ENCODE peak calls at places on chromosomes 13 and 19, in five cellular contexts. One of them, this sample, is unnamed.

GRCh38 chr13:33761744-33762143 is 56.2 kb upstream of the RFC3 start:
- DNase-seq in GM12865: no peak
- DNase-seq in effector memory CD4-positive, alpha-beta T cell: no peak
- DNase-seq in stimulated activated CD4-positive, alpha-beta T cell treated with anti-CD3 and anti-CD28 coated beads, TNF-alpha, amount 100 ng/mL, for 48 hours: no peak
- DNase-seq in iris pigment epithelial cell: peak
- DNase-seq in this sample: peak

GRCh38 chr13:52159159-52159982 is at the start of gene NEK3:
- DNase-seq in effector memory CD4-positive, alpha-beta T cell: peak
- DNase-seq in GM12865: peak
- DNase-seq in iris pigment epithelial cell: peak
- DNase-seq in stimulated activated CD4-positive, alpha-beta T cell treated with anti-CD3 and anti-CD28 coated beads, TNF-alpha, amount 100 ng/mL, for 48 hours: peak
- DNase-seq in this sample: peak

GRCh38 chr19:58513694-58514563 is 2.1 kb upstream of the SLC27A5 start:
- DNase-seq in stimulated activated CD4-positive, alpha-beta T cell treated with anti-CD3 and anti-CD28 coated beads, TNF-alpha, amount 100 ng/mL, for 48 hours: peak
- DNase-seq in iris pigment epithelial cell: peak
- DNase-seq in effector memory CD4-positive, alpha-beta T cell: peak
- DNase-seq in GM12865: peak
- DNase-seq in this sample: peak

GRCh38 chr19:47124937-47125668 is 5.5 kb upstream of the SAE1 start:
- DNase-seq in iris pigment epithelial cell: peak
- DNase-seq in effector memory CD4-positive, alpha-beta T cell: no peak
- DNase-seq in stimulated activated CD4-positive, alpha-beta T cell treated with anti-CD3 and anti-CD28 coated beads, TNF-alpha, amount 100 ng/mL, for 48 hours: no peak
- DNase-seq in GM12865: peak
- DNase-seq in this sample: peak

GRCh38 chr13:81540777-81541176 is 1199.9 kb upstream of the SPRY2 start:
- DNase-seq in stimulated activated CD4-positive, alpha-beta T cell treated with anti-CD3 and anti-CD28 coated beads, TNF-alpha, amount 100 ng/mL, for 48 hours: no peak
- DNase-seq in effector memory CD4-positive, alpha-beta T cell: no peak
- DNase-seq in iris pigment epithelial cell: peak
- DNase-seq in GM12865: no peak
- DNase-seq in this sample: peak

GRCh38 chr13:76672422-76672821 is 213.8 kb downstream of the KCTD12 start:
- DNase-seq in effector memory CD4-positive, alpha-beta T cell: no peak
- DNase-seq in stimulated activated CD4-positive, alpha-beta T cell treated with anti-CD3 and anti-CD28 coated beads, TNF-alpha, amount 100 ng/mL, for 48 hours: no peak
- DNase-seq in GM12865: no peak
- DNase-seq in iris pigment epithelial cell: peak
- DNase-seq in this sample: no peak

GRCh38 chr13:20566424-20566916 is 487 bp upstream of the IFT88 start:
- DNase-seq in stimulated activated CD4-positive, alpha-beta T cell treated with anti-CD3 and anti-CD28 coated beads, TNF-alpha, amount 100 ng/mL, for 48 hours: peak
- DNase-seq in iris pigment epithelial cell: peak
- DNase-seq in GM12865: no peak
- DNase-seq in effector memory CD4-positive, alpha-beta T cell: no peak
- DNase-seq in this sample: no peak

GRCh38 chr19:56270676-56271075 is 1.9 kb upstream of the EDDM13 start:
- DNase-seq in iris pigment epithelial cell: no peak
- DNase-seq in GM12865: no peak
- DNase-seq in effector memory CD4-positive, alpha-beta T cell: no peak
- DNase-seq in stimulated activated CD4-positive, alpha-beta T cell treated with anti-CD3 and anti-CD28 coated beads, TNF-alpha, amount 100 ng/mL, for 48 hours: no peak
- DNase-seq in this sample: no peak

GRCh38 chr13:79898996-79899395 is 418.0 kb downstream of the NDFIP2 start:
- DNase-seq in GM12865: no peak
- DNase-seq in iris pigment epithelial cell: peak
- DNase-seq in stimulated activated CD4-positive, alpha-beta T cell treated with anti-CD3 and anti-CD28 coated beads, TNF-alpha, amount 100 ng/mL, for 48 hours: no peak
- DNase-seq in effector memory CD4-positive, alpha-beta T cell: no peak
- DNase-seq in this sample: no peak

GRCh38 chr19:12913011-12913561 is 6.0 kb downstream of the SYCE2 start:
- DNase-seq in effector memory CD4-positive, alpha-beta T cell: no peak
- DNase-seq in stimulated activated CD4-positive, alpha-beta T cell treated with anti-CD3 and anti-CD28 coated beads, TNF-alpha, amount 100 ng/mL, for 48 hours: no peak
- DNase-seq in iris pigment epithelial cell: peak
- DNase-seq in GM12865: no peak
- DNase-seq in this sample: no peak

GRCh38 chr19:5336195-5336965 is 4.2 kb downstream of the PTPRS start:
- DNase-seq in stimulated activated CD4-positive, alpha-beta T cell treated with anti-CD3 and anti-CD28 coated beads, TNF-alpha, amount 100 ng/mL, for 48 hours: no peak
- DNase-seq in effector memory CD4-positive, alpha-beta T cell: no peak
- DNase-seq in iris pigment epithelial cell: no peak
- DNase-seq in GM12865: no peak
- DNase-seq in this sample: no peak

GRCh38 chr19:34838248-34838647 is 65.2 kb upstream of the ZNF599 start:
- DNase-seq in stimulated activated CD4-positive, alpha-beta T cell treated with anti-CD3 and anti-CD28 coated beads, TNF-alpha, amount 100 ng/mL, for 48 hours: no peak
- DNase-seq in effector memory CD4-positive, alpha-beta T cell: no peak
- DNase-seq in iris pigment epithelial cell: peak
- DNase-seq in GM12865: no peak
- DNase-seq in this sample: no peak